ENCODE peak calls at places on chromosomes 13 and 19, in eight cellular contexts. Y is kidney glomerular epithelial cell; J is naive thymus-derived CD8-positive, alpha-beta T cell; N is mammary epithelial cell; M is mucosa of descending colon; V is heart right ventricle; K is effector memory CD4-positive, alpha-beta T cell; Q is EH. C is an unnamed sample.

GRCh38 chr13:100128373-100128772 is 39.5 kb downstream of the PCCA start:
- DNase-seq in Y (peak; percentile 34), J (no peak), N (peak; percentile 8), M (no peak), V (no peak), K (no peak), Q (peak; percentile 43), C (no peak)

GRCh38 chr19:15841875-15842569 is 26.6 kb upstream of the OR10H1 start:
- DNase-seq in Y (no peak), J (no peak), N (no peak), M (no peak), V (no peak), K (no peak), Q (no peak), C (no peak)

GRCh38 chr19:40366697-40367561 is 18.4 kb downstream of the PLD3 start:
- DNase-seq in Y (no peak), J (no peak), N (no peak), M (no peak), V (no peak), K (no peak), Q (peak; percentile 11), C (no peak)

GRCh38 chr19:35641515-35642151 is at the start of gene ETV2:
- DNase-seq in Y (no peak), J (peak; percentile 41), N (no peak), M (peak; percentile 21), V (peak; percentile 55), K (peak; percentile 34), Q (peak; percentile 40), C (no peak)

GRCh38 chr19:51480590-51480989 is 2.3 kb downstream of the CEACAM18 start:
- DNase-seq in Y (no peak), J (no peak), N (no peak), M (no peak), V (no peak), K (no peak), Q (no peak), C (no peak)

GRCh38 chr13:69910800-69911199 is 196.8 kb upstream of the ATXN8OS start:
- DNase-seq in Y (no peak), J (no peak), N (no peak), M (no peak), V (no peak), K (no peak), Q (no peak), C (no peak)

GRCh38 chr19:40578442-40578908 is 1.8 kb downstream of the SHKBP1 start:
- DNase-seq in Y (no peak), J (no peak), N (no peak), M (no peak), V (peak; percentile 47), K (no peak), Q (peak; percentile 54), C (no peak)

GRCh38 chr13:99403458-99403971 is 96.3 kb upstream of the GPR183 start:
- DNase-seq in Y (no peak), J (peak; percentile 24), N (peak; percentile 56), M (peak; percentile 81), V (no peak), K (no peak), Q (no peak), C (no peak)

GRCh38 chr13:40344270-40345148 is 321.9 kb downstream of the FOXO1 start:
- DNase-seq in Y (no peak), J (no peak), N (no peak), M (no peak), V (no peak), K (no peak), Q (peak; percentile 14), C (no peak)

GRCh38 chr19:6890938-6891337 is 3.6 kb downstream of the ADGRE1 start:
- DNase-seq in Y (no peak), J (peak; percentile 10), N (no peak), M (no peak), V (no peak), K (peak; percentile 7), Q (no peak), C (no peak)

GRCh38 chr19:49716154-49716553 is 25.2 kb downstream of the CPT1C start:
- DNase-seq in Y (no peak), J (no peak), N (no peak), M (no peak), V (no peak), K (no peak), Q (peak; percentile 7), C (no peak)

GRCh38 chr19:28012361-28012760 is 1200.6 kb downstream of the UQCRFS1 start:
- DNase-seq in Y (no peak), J (no peak), N (no peak), M (no peak), V (no peak), K (no peak), Q (no peak), C (no peak)

GRCh38 chr13:98267080-98267912 is 90.2 kb upstream of the RNF113B start:
- DNase-seq in Y (peak; percentile 86), J (no peak), N (peak; percentile 48), M (peak; percentile 78), V (peak; percentile 23), K (no peak), Q (no peak), C (no peak)

GRCh38 chr19:48308695-48309586 is 16.4 kb upstream of the EMP3 start:
- DNase-seq in Y (no peak), J (no peak), N (no peak), M (no peak), V (no peak), K (no peak), Q (peak; percentile 46), C (no peak)

GRCh38 chr13:24854311-24854710 is 90.3 kb downstream of the RNF17 start:
- DNase-seq in Y (no peak), J (no peak), N (peak; percentile 12), M (no peak), V (no peak), K (no peak), Q (no peak), C (peak; percentile 75)

GRCh38 chr13:91539458-91540156 is 141.2 kb downstream of the GPC5 start:
- DNase-seq in Y (peak; percentile 15), J (no peak), N (no peak), M (no peak), V (no peak), K (no peak), Q (no peak), C (no peak)

GRCh38 chr19:58117841-58118575 is 20.0 kb upstream of the ZSCAN18 start:
- DNase-seq in Y (no peak), J (no peak), N (no peak), M (no peak), V (peak; percentile 16), K (no peak), Q (no peak), C (no peak)

GRCh38 chr13:74145249-74145970 is 11.2 kb upstream of the KLF12 start:
- DNase-seq in Y (no peak), J (no peak), N (no peak), M (no peak), V (no peak), K (no peak), Q (peak; percentile 39), C (no peak)

GRCh38 chr19:38769635-38770211 is 3.6 kb downstream of the LGALS7 start:
- DNase-seq in Y (no peak), J (peak; percentile 96), N (no peak), M (peak; percentile 98), V (peak; percentile 91), K (peak; percentile 88), Q (peak; percentile 72), C (peak; percentile 26)

GRCh38 chr19:45421953-45422498 is 1.7 kb downstream of the ERCC1 start:
- DNase-seq in Y (no peak), J (no peak), N (no peak), M (no peak), V (no peak), K (no peak), Q (no peak), C (no peak)

GRCh38 chr19:33226550-33227241 is 1.0 kb upstream of the SLC7A10 start:
- DNase-seq in Y (no peak), J (no peak), N (no peak), M (peak; percentile 42), V (no peak), K (no peak), Q (no peak), C (no peak)

GRCh38 chr19:10510301-10510802 is 6.9 kb downstream of the S1PR5 start:
- DNase-seq in Y (no peak), J (peak; percentile 72), N (peak; percentile 72), M (peak; percentile 50), V (no peak), K (peak; percentile 37), Q (peak; percentile 18), C (peak; percentile 63)

GRCh38 chr13:44426461-44426860 is 52.8 kb downstream of the SERP2 start:
- DNase-seq in Y (no peak), J (no peak), N (no peak), M (no peak), V (no peak), K (no peak), Q (no peak), C (no peak)

GRCh38 chr19:32318884-32319520 is 26.4 kb upstream of the ZNF507 start:
- DNase-seq in Y (no peak), J (no peak), N (no peak), M (peak; percentile 23), V (no peak), K (no peak), Q (peak; percentile 20), C (peak; percentile 21)

GRCh38 chr19:22118132-22118531 is 65.8 kb downstream of the ZNF257 start:
- DNase-seq in Y (no peak), J (no peak), N (no peak), M (no peak), V (no peak), K (no peak), Q (no peak), C (no peak)

GRCh38 chr19:4987286-4987685 is 18.4 kb downstream of the KDM4B start:
- DNase-seq in Y (no peak), J (no peak), N (no peak), M (no peak), V (no peak), K (no peak), Q (peak; percentile 52), C (no peak)

GRCh38 chr19:33248954-33249613 is 23.4 kb upstream of the SLC7A10 start:
- DNase-seq in Y (no peak), J (no peak), N (no peak), M (no peak), V (no peak), K (no peak), Q (no peak), C (peak; percentile 37)

GRCh38 chr19:46717034-46717715 is at the start of gene PRKD2:
- DNase-seq in Y (peak; percentile 47), J (peak; percentile 83), N (peak; percentile 72), M (peak; percentile 93), V (peak; percentile 95), K (peak; percentile 80), Q (peak; percentile 80), C (peak; percentile 76)

GRCh38 chr13:50468849-50469669 is 374.4 kb downstream of the DLEU7 start:
- DNase-seq in Y (no peak), J (no peak), N (no peak), M (no peak), V (no peak), K (no peak), Q (no peak), C (no peak)

GRCh38 chr13:66888698-66889097 is 341.4 kb downstream of the PCDH9 start:
- DNase-seq in Y (peak; percentile 6), J (no peak), N (no peak), M (no peak), V (no peak), K (no peak), Q (no peak), C (no peak)

GRCh38 chr19:33376423-33376822 is 2.9 kb downstream of the CEBPG start:
- DNase-seq in Y (peak; percentile 15), J (no peak), N (peak; percentile 73), M (peak; percentile 96), V (peak; percentile 82), K (no peak), Q (peak; percentile 94), C (peak; percentile 93)

GRCh38 chr19:17680235-17680722 is 7.9 kb downstream of the UNC13A start:
- DNase-seq in Y (no peak), J (no peak), N (peak; percentile 37), M (peak; percentile 30), V (peak; percentile 88), K (peak; percentile 22), Q (peak; percentile 93), C (no peak)

GRCh38 chr13:58018865-58019264 is 387.3 kb downstream of the PCDH17 start:
- DNase-seq in Y (no peak), J (no peak), N (no peak), M (no peak), V (no peak), K (no peak), Q (no peak), C (no peak)

GRCh38 chr13:100108913-100109507 is 20.1 kb downstream of the PCCA start:
- DNase-seq in Y (peak; percentile 37), J (no peak), N (no peak), M (no peak), V (no peak), K (no peak), Q (no peak), C (no peak)